ENCODE peak calls at places on chromosome X, in four cellular contexts. C, H, E and S are unnamed samples. For H3K36me3, the result is how much of the 10 kb centered on the place peaks cover.

GRCh38 chrX:18998653-18999052 is 14.7 kb upstream of the PHKA2 start:
- DNase-seq in C (no peak), H (no peak), E (no peak), S (no peak)

GRCh38 chrX:106007815-106008214 is 30.7 kb downstream of the SERPINA7 start:
- DNase-seq in E (peak), C (no peak), H (no peak), S (no peak)

GRCh38 chrX:150899191-150899757 is 806 bp upstream of the CD99L2 start:
- DNase-seq in E (peak), C (peak), H (peak), S (no peak)

GRCh38 chrX:34656842-34657780 is at the start of gene TMEM47:
- DNase-seq in C (peak), H (peak), E (peak), S (peak)

GRCh38 chrX:55709735-55710134 is 7.8 kb upstream of the RRAGB start:
- DNase-seq in E (no peak), H (no peak), C (no peak), S (no peak)

GRCh38 chrX:53882331-53882730 is 161.9 kb downstream of the PHF8 start:
- DNase-seq in C (peak), H (no peak), E (peak), S (no peak)

GRCh38 chrX:149497626-149498025 is 7.5 kb downstream of the IDS start:
- DNase-seq in C (no peak), H (no peak), E (no peak), S (no peak)

GRCh38 chrX:39152106-39152649 is 350.9 kb downstream of the MID1IP1 start:
- DNase-seq in C (peak), E (peak), H (peak), S (peak)

GRCh38 chrX:115503099-115503498 is 57.9 kb upstream of the PLS3 start:
- DNase-seq in C (no peak), H (no peak), E (peak), S (no peak)

GRCh38 chrX:48508400-48509244 is at the start of gene PORCN:
- DNase-seq in C (peak), H (peak), E (peak), S (peak)

GRCh38 chrX:46642145-46642544 is 68.6 kb downstream of the CHST7 start:
- DNase-seq in C (no peak), H (peak), E (peak), S (no peak)

GRCh38 chrX:68698955-68699354 is 51.5 kb downstream of the STARD8 start:
- DNase-seq in C (peak), H (no peak), E (peak), S (no peak)

GRCh38 chrX:74450803-74451449 is 29.6 kb downstream of the SLC16A2 start:
- DNase-seq in H (no peak), E (peak), C (no peak), S (no peak)

GRCh38 chrX:42229533-42229932 is 306.2 kb upstream of the CASK start:
- DNase-seq in E (no peak), C (no peak), H (no peak), S (no peak)

GRCh38 chrX:68912113-68912980 is 83.5 kb downstream of the EFNB1 start:
- DNase-seq in C (no peak), H (no peak), E (peak), S (peak)

GRCh38 chrX:872090-872489 is 241.5 kb downstream of the SHOX start:
- DNase-seq in E (no peak), C (no peak), H (no peak), S (no peak)

GRCh38 chrX:112760697-112761096 is 79.9 kb downstream of the AMOT start:
- DNase-seq in C (no peak), H (no peak), E (no peak), S (no peak)

GRCh38 chrX:43655151-43655676 is 885 bp upstream of the MAOA start:
- DNase-seq in H (peak), E (peak), C (peak), S (peak)

GRCh38 chrX:151488677-151489076 is 74.8 kb upstream of the PASD1 start:
- DNase-seq in E (no peak), C (no peak), H (no peak), S (no peak)

GRCh38 chrX:135923353-135923752 is 29.8 kb downstream of the SAGE1 start:
- DNase-seq in E (no peak), H (no peak), C (no peak), S (no peak)
- H3K36me3 ChIP-seq in E (under half), H (under half), C (under half), S (under half)

GRCh38 chrX:9707306-9708015 is 58.2 kb downstream of the GPR143 start:
- DNase-seq in C (no peak), E (no peak), H (no peak), S (peak)

GRCh38 chrX:9710332-9710731 is 55.3 kb downstream of the GPR143 start:
- DNase-seq in C (no peak), H (no peak), E (no peak), S (no peak)

GRCh38 chrX:9706426-9706825 is 59.2 kb downstream of the GPR143 start:
- DNase-seq in E (no peak), C (no peak), H (no peak), S (no peak)

GRCh38 chrX:9708923-9709553 is 56.6 kb downstream of the GPR143 start:
- DNase-seq in E (peak), C (peak), H (peak), S (peak)

DNA sequence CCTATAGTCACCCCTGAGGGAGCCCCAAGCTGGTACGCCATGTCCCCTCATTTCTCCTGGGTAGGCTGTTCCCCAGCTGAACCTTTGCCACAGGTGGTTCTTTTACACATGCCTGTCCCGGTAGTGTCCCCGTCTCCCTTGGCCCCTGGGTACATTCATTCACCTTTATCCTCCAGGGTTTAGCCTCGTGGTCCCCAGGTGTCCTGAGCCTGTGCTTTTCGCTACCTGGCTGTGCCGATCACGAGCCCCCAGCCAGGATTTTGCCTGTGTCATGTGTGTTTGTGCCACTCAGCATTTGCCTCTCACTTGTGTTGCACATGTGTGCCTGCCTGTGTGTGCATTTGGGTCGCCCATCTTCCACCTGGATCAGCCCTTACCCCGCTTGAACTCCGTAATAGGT is 57.6 kb downstream of the GPR143 start:
- DNase-seq in C (no peak), E (no peak), H (no peak), S (peak)
- H3K36me3 ChIP-seq in C (under half), E (under half), H (under half), S (under half)

GRCh38 chrX:101369687-101370086 is 16.3 kb downstream of the BTK start:
- DNase-seq in C (no peak), E (no peak), H (no peak), S (no peak)
- H3K36me3 ChIP-seq in C (under half), E (under half), H (under half), S (under half)

GRCh38 chrX:129659137-129659536 is 4.4 kb upstream of the APLN start:
- DNase-seq in E (no peak), H (no peak), C (no peak), S (no peak)

GRCh38 chrX:129658429-129658828 is 3.7 kb upstream of the APLN start:
- DNase-seq in H (no peak), C (no peak), E (no peak), S (no peak)

GRCh38 chrX:129663171-129663570 is 8.4 kb upstream of the APLN start:
- DNase-seq in C (no peak), H (peak), E (no peak), S (no peak)

GRCh38 chrX:129661369-129661768 is 6.6 kb upstream of the APLN start:
- DNase-seq in C (no peak), H (no peak), E (no peak), S (no peak)

GRCh38 chrX:129659861-129660260 is 5.1 kb upstream of the APLN start:
- DNase-seq in C (no peak), E (no peak), H (no peak), S (no peak)
- H3K36me3 ChIP-seq in C (under half), E (under half), H (under half), S (under half)